ENCODE peak calls at places on chromosomes 4 and X, in five cellular contexts. D, W, Y, R and J are unnamed samples.

GRCh38 chr4:128528793-128529553 is 241.4 kb upstream of the PGRMC2 start:
- DNase-seq in Y (peak), D (peak), R (no peak), W (peak), J (no peak)

GRCh38 chr4:44532851-44533250 is 84.2 kb upstream of the KCTD8 start:
- DNase-seq in D (no peak), Y (no peak), W (no peak), R (no peak), J (no peak)

GRCh38 chrX:153816821-153817220 is 13.5 kb downstream of the PDZD4 start:
- DNase-seq in R (no peak), W (no peak), Y (no peak), D (no peak), J (no peak)

GRCh38 chr4:183571350-183572076 is 66.7 kb downstream of the ING2 start:
- DNase-seq in R (peak), D (peak), Y (peak), W (peak), J (no peak)

GRCh38 chr4:27790911-27791310 is 930.3 kb downstream of the STIM2 start:
- DNase-seq in Y (peak), R (no peak), D (no peak), W (peak), J (no peak)

GRCh38 chrX:17475820-17476219 is 100.8 kb downstream of the NHS start:
- DNase-seq in Y (no peak), W (peak), D (no peak), R (no peak), J (no peak)

GRCh38 chrX:141814213-141814857 is 23.8 kb upstream of the MAGEC3 start:
- DNase-seq in Y (no peak), W (no peak), D (no peak), R (peak), J (no peak)

GRCh38 chrX:19729761-19730160 is 157.6 kb downstream of the SH3KBP1 start:
- DNase-seq in R (no peak), D (no peak), Y (no peak), W (no peak), J (no peak)

GRCh38 chr4:79044260-79044659 is 105.0 kb upstream of the PAQR3 start:
- DNase-seq in W (no peak), R (no peak), Y (no peak), D (no peak), J (no peak)

GRCh38 chr4:122450847-122451246 is 5.7 kb downstream of the IL2 start:
- DNase-seq in W (peak), D (no peak), R (no peak), Y (peak), J (no peak)

GRCh38 chr4:40329805-40330204 is 5.3 kb upstream of the CHRNA9 start:
- DNase-seq in R (no peak), D (no peak), W (no peak), Y (no peak), J (no peak)

GRCh38 chrX:9515464-9515863 is 50.6 kb downstream of the TBL1X start:
- DNase-seq in W (no peak), Y (no peak), R (no peak), D (no peak), J (no peak)

GRCh38 chr4:89109841-89110540 is 1.3 kb upstream of the TIGD2 start:
- DNase-seq in Y (no peak), D (no peak), R (no peak), W (peak), J (no peak)
- H3K4me3 ChIP-seq in Y (peak), D (peak), R (peak), W (peak), J (peak)

GRCh38 chr4:3369781-3370660 is 71.7 kb upstream of the HGFAC start:
- DNase-seq in Y (peak), W (peak), D (no peak), R (no peak), J (no peak)
- H3K4me3 ChIP-seq in Y (peak), W (peak), D (peak), R (no peak), J (peak)

GRCh38 chr4:59393780-59394179 is 1806.3 kb upstream of the ADGRL3 start:
- DNase-seq in W (no peak), Y (no peak), D (no peak), R (no peak), J (no peak)
- H3K4me3 ChIP-seq in W (no peak), Y (no peak), D (no peak), R (no peak), J (no peak)

GRCh38 chr4:76078033-76078613 is 3.6 kb downstream of the ART3 start:
- DNase-seq in D (no peak), R (no peak), Y (peak), W (no peak), J (no peak)

GRCh38 chr4:76074995-76075600 is 589 bp downstream of the ART3 start:
- DNase-seq in Y (no peak), R (no peak), D (no peak), W (no peak), J (no peak)

GRCh38 chr4:76072760-76073159 is 1.7 kb upstream of the ART3 start:
- DNase-seq in D (no peak), W (no peak), Y (no peak), R (no peak), J (no peak)

DNA sequence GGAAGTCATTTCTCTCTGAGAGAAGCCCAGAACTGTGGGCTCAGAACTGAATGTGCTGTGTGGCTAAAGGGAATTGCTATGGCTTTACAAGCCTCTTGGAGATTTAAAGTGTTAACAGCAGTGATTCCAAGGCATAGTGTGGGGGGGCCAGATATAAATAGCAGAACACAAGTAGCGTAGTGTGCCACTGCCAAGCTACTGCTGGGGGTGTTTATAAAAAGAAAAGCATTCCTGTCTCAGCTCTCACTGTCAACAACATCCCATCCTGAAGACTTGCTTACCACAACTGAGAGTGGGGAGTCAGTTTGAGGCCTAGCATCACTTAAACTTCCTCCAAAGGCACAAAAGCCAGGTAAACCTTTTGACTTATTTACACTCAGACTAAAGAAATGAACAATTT is at the start of gene ART3:
- DNase-seq in W (no peak), R (no peak), D (no peak), Y (no peak), J (peak)
- H3K4me3 ChIP-seq in W (no peak), R (no peak), D (no peak), Y (no peak), J (peak)

DNA sequence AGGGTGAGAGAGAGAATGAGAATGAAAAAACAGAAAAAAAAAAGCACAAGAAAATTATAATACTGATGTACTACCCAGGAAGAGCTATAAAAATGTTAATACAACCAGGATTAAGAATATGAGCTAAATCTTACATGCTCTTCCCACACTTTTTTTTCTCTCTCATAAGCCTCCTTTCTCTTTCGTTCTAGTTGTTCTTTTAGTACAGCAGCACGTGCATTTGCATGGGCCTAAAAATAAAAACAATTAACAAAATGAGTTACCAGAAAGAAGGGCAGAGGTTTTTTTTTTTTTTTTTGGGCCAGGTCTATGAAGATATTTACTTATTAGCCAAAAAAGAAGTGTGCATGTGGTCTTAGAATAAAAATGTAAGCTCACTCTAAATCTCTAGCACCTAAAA is 105.5 kb downstream of the NEK1 start:
- DNase-seq in R (no peak), Y (no peak), W (no peak), D (no peak), J (no peak)
- H3K4me3 ChIP-seq in R (no peak), Y (no peak), W (no peak), D (no peak), J (no peak)

GRCh38 chr4:158172196-158172557 is 648 bp downstream of the GASK1B start:
- DNase-seq in R (no peak), D (no peak), Y (peak), W (peak), J (no peak)
- H3K4me3 ChIP-seq in R (peak), D (peak), Y (peak), W (peak), J (peak)

DNA sequence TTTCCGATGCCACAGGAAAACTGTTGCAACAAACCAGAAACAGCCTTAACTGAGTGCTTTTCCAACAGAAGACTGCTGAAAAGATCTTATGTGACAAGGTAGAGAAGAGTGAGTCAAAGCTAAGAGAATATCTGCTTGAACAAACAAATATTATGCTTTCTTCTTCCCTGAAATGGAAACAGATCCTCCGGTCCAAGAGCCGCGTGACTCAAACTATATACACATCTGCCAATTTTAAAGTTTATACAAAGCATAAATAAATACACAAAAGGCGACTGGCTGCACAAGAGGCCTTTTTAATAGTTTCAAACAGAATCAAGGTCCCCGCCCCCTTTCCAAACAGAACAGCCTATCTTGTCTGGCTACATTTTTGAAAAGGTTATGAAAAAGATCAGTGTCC is 329.7 kb upstream of the F9 start:
- DNase-seq in Y (peak), D (no peak), R (peak), W (peak), J (no peak)
- H3K4me3 ChIP-seq in Y (no peak), D (no peak), R (no peak), W (no peak), J (no peak)

GRCh38 chr4:81214144-81214517 is 891 bp downstream of the PRKG2 start:
- DNase-seq in R (no peak), D (no peak), W (peak), Y (no peak), J (no peak)

GRCh38 chr4:81213671-81214070 is 1.4 kb downstream of the PRKG2 start:
- DNase-seq in D (no peak), W (peak), R (no peak), Y (no peak), J (no peak)

GRCh38 chr4:81214518-81215218 is 354 bp downstream of the PRKG2 start:
- DNase-seq in Y (peak), D (no peak), W (peak), R (no peak), J (peak)

GRCh38 chr4:81215219-81215892 is at the start of gene PRKG2:
- DNase-seq in D (no peak), W (peak), R (no peak), Y (peak), J (peak)

DNA sequence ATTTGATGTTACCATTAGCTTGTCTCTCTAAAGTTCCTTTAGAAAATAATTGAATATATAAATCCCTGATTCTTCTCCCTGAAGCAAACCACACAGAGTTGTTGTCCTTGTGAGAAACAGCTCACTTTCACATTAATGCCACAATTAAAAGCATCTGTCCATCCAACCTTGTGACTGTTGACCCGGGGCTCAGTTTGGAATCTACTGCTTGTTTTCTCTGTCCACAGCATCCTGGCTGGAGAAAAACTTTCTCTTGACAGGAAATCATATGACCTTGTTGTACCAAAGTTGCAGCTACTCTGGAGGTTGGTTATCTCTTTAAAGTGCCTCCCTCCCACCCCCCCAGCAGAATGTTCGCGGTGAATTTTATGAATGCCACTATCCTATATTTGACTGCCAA is 3.1 kb downstream of the PRKG2 start:
- DNase-seq in R (no peak), Y (no peak), W (peak), D (no peak), J (no peak)
- H3K4me3 ChIP-seq in R (no peak), Y (no peak), W (no peak), D (no peak), J (no peak)

GRCh38 chrX:48598645-48599044 is 1.4 kb downstream of the WDR13 start:
- DNase-seq in D (no peak), Y (no peak), W (no peak), R (no peak), J (no peak)
- H3K4me3 ChIP-seq in D (peak), Y (peak), W (peak), R (peak), J (peak)

GRCh38 chr4:151671541-151672059 is 89.2 kb downstream of the GATB start:
- DNase-seq in R (no peak), Y (no peak), W (no peak), D (no peak), J (no peak)
- H3K4me3 ChIP-seq in R (no peak), Y (no peak), W (no peak), D (no peak), J (no peak)